ENCODE peak calls at places on chromosome 14, in seven cellular contexts. O is mesendoderm, F is EL, Y is uterus, J is kidney glomerular epithelial cell, R is LoVo, I is HEK293T. Z is an unnamed sample.

GRCh38 chr14:68628605-68629310 is 164.1 kb downstream of the ZFP36L1 start:
- DNase-seq in O (peak), F (no peak), Y (peak), J (no peak), R (peak), I (no peak), Z (peak)

GRCh38 chr14:36083317-36083716 is 93.2 kb downstream of the PTCSC3 start:
- DNase-seq in O (no peak), F (no peak), Y (no peak), J (no peak), R (no peak), I (no peak), Z (no peak)

GRCh38 chr14:69093551-69094421 is 59.1 kb downstream of the DCAF5 start:
- DNase-seq in O (peak), F (peak), Y (no peak), J (peak), R (no peak), I (no peak), Z (no peak)

GRCh38 chr14:92340938-92341337 is 18.0 kb downstream of the SLC24A4 start:
- DNase-seq in O (no peak), F (no peak), Y (no peak), J (no peak), R (no peak), I (no peak), Z (no peak)

GRCh38 chr14:76687611-76688372 is 73.5 kb upstream of the VASH1 start:
- DNase-seq in O (no peak), F (no peak), Y (no peak), J (no peak), R (peak), I (no peak), Z (peak)

GRCh38 chr14:22850944-22851790 is 14.8 kb downstream of the MMP14 start:
- DNase-seq in O (peak), F (peak), Y (peak), J (no peak), R (no peak), I (no peak), Z (peak)

GRCh38 chr14:103121846-103122577 is 1.2 kb upstream of the TNFAIP2 start:
- DNase-seq in O (peak), F (peak), Y (peak), J (peak), R (no peak), I (peak), Z (peak)

GRCh38 chr14:72759670-72760069 is 134.2 kb downstream of the DPF3 start:
- DNase-seq in O (no peak), F (no peak), Y (no peak), J (no peak), R (no peak), I (no peak), Z (no peak)

GRCh38 chr14:37594916-37595808 is at the start of the genes FOXA1 and TTC6:
- DNase-seq in O (peak), F (peak), Y (no peak), J (no peak), R (peak), I (peak), Z (peak)

GRCh38 chr14:88264116-88264515 is 59.0 kb downstream of the KCNK10 start:
- DNase-seq in O (no peak), F (no peak), Y (no peak), J (no peak), R (no peak), I (no peak), Z (no peak)

GRCh38 chr14:92316937-92317336 is 6.0 kb upstream of the SLC24A4 start:
- DNase-seq in O (peak), F (no peak), Y (no peak), J (no peak), R (peak), I (no peak), Z (no peak)

GRCh38 chr14:27040552-27040951 is 442.7 kb upstream of the NOVA1 start:
- DNase-seq in O (peak), F (no peak), Y (no peak), J (peak), R (no peak), I (no peak), Z (no peak)